ENCODE peak calls at places on chromosomes 2 and 18, in seven cellular contexts. H is BE2C, A is GM23338, W is body of pancreas, L is tibial nerve, U is pancreas, Q is kidney. K is an unnamed sample.
A peak's percentile ranks its signal among the peaks of the same experiment; 100 is the strongest.

GRCh38 chr18:6022089-6022444 is 126.7 kb upstream of the TMEM200C start:
- DNase-seq in H (no peak), A (no peak), W (no peak), L (no peak), U (no peak), Q (no peak), K (no peak)

GRCh38 chr2:76210551-76210950 is 499.8 kb upstream of the GCFC2 start:
- DNase-seq in H (no peak), A (no peak), W (no peak), L (no peak), U (no peak), Q (no peak), K (no peak)

GRCh38 chr2:109523536-109524361 is 90.0 kb downstream of the SEPTIN10 start:
- DNase-seq in H (no peak), A (no peak), W (no peak), L (no peak), U (no peak), Q (peak; percentile 46), K (no peak)

GRCh38 chr2:203501870-203502269 is 33.2 kb downstream of the RAPH1 start:
- DNase-seq in H (no peak), A (no peak), W (no peak), L (no peak), U (no peak), Q (no peak), K (no peak)

GRCh38 chr2:36449943-36450392 is 94.4 kb downstream of the CRIM1 start:
- DNase-seq in H (no peak), A (no peak), W (no peak), L (no peak), U (no peak), Q (no peak), K (no peak)

GRCh38 chr2:96542357-96542977 is 5.9 kb downstream of the ARID5A start:
- DNase-seq in H (no peak), A (no peak), W (no peak), L (no peak), U (no peak), Q (no peak), K (no peak)

GRCh38 chr2:50613161-50613560 is 418.8 kb downstream of the NRXN1 start:
- DNase-seq in H (no peak), A (no peak), W (no peak), L (no peak), U (no peak), Q (no peak), K (no peak)

GRCh38 chr2:159026170-159026569 is 57.7 kb downstream of the TANC1 start:
- DNase-seq in H (no peak), A (no peak), W (no peak), L (no peak), U (no peak), Q (no peak), K (no peak)

GRCh38 chr2:60957643-60958042 is 59.9 kb upstream of the PEX13 start:
- DNase-seq in H (no peak), A (no peak), W (peak; percentile 52), L (no peak), U (no peak), Q (no peak), K (no peak)

DNA sequence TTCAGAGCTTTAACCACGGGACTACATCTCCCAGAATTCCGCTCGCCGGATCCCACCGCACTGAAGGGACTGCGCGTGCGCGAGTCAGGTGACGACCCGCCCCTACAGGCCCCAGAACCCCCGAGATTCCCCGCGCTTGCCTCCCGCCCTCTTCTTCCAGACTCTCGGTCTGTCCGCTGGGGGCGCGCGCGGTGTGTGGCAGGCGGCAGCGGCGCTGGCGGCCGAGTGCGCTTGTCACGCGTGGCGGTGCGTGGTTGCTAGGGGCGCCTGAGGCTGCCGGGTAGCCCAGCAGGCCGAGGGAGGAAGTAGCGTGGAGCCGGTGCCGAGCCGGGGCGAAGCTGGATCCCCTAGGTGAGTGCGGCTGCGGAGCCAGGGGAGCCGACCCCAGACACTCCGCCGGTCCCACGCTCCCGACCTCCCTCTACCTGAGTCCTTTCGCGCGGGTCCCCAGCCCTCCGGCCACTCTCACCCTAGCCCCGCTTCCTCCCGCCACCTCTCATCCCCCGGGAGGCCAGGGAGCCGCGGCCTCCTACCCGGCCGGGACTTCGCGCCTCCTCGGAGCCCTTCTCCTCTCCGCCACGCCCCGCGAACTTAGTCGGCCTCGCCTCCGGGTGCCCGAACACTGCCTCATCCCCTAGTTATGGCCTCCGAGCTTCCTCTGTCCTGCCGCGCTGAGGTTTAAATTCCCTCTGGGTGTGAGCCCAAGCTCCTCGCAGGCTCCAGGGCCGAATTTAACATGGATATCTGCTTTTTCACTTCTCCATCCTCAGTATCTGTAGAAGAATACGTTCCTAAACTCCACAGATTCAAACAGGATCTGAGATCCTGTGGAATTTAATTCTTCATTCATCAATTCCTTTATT is at the start of gene TTLL4:
- DNase-seq in H (peak; percentile 99), A (peak; percentile 98), W (peak; percentile 98), L (peak; percentile 97), U (peak; percentile 98), Q (peak; percentile 99), K (peak; percentile 99)
- TF ChIP-seq CTCF in H (peak; percentile 67), A (peak; percentile 81), W (peak; percentile 86), L (peak; percentile 90), U (peak; percentile 82), Q (peak; percentile 71), K (peak; percentile 90)

GRCh38 chr18:11991021-11991770 is 9.9 kb downstream of the IMPA2 start:
- DNase-seq in H (no peak), A (no peak), W (no peak), L (no peak), U (no peak), Q (peak; percentile 58), K (no peak)

GRCh38 chr18:11992096-11992785 is 10.9 kb downstream of the IMPA2 start:
- DNase-seq in H (no peak), A (no peak), W (no peak), L (no peak), U (no peak), Q (peak; percentile 52), K (no peak)

GRCh38 chr18:11994346-11994707 is 13.0 kb downstream of the IMPA2 start:
- DNase-seq in H (no peak), A (no peak), W (no peak), L (no peak), U (peak; percentile 71), Q (peak; percentile 77), K (no peak)

GRCh38 chr18:11994708-11995444 is 13.6 kb downstream of the IMPA2 start:
- DNase-seq in H (no peak), A (peak; percentile 83), W (no peak), L (no peak), U (peak; percentile 39), Q (peak; percentile 83), K (no peak)

DNA sequence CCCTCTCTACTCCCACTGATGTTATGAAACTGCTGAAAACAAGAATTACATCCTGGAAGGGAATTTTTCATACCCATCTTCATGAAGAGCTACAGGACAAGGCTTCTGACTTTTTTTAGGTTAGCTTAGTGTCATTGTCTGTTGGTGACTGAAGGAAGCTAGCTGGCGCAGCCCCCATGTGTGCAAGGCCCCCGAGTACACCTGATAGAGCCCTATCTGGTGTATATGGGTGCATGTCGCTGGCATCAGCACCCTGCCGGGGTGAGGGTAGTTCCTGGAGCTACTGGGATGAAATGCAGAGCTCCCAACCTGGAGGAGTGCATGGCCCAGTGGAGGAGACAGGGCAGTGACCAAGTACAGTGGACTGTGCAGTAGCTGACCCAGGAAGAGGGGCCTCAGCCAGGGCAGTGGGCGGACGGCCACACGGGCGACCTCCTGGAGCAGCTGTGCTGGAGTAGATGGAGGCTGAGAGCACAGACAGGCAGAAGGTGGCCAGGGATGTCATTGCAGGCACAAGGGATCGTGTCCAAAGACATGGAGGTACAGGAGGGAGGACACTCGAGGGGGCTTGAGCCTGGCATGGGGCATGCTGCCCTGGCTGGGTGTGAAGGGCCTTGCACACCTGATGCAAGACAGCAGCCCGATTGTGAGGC is 12.1 kb downstream of the IMPA2 start:
- DNase-seq in H (no peak), A (no peak), W (no peak), L (no peak), U (no peak), Q (peak; percentile 60), K (no peak)
- H3K4me1 ChIP-seq in H (no peaks in the 10 kb centered on the region), A (peaks cover 30% of the 10 kb centered on the region), W (peaks cover 100% of the 10 kb centered on the region), L (peaks cover 26% of the 10 kb centered on the region), U (peaks cover 85% of the 10 kb centered on the region), Q (peaks cover 73% of the 10 kb centered on the region), K (peaks cover 11% of the 10 kb centered on the region)

DNA sequence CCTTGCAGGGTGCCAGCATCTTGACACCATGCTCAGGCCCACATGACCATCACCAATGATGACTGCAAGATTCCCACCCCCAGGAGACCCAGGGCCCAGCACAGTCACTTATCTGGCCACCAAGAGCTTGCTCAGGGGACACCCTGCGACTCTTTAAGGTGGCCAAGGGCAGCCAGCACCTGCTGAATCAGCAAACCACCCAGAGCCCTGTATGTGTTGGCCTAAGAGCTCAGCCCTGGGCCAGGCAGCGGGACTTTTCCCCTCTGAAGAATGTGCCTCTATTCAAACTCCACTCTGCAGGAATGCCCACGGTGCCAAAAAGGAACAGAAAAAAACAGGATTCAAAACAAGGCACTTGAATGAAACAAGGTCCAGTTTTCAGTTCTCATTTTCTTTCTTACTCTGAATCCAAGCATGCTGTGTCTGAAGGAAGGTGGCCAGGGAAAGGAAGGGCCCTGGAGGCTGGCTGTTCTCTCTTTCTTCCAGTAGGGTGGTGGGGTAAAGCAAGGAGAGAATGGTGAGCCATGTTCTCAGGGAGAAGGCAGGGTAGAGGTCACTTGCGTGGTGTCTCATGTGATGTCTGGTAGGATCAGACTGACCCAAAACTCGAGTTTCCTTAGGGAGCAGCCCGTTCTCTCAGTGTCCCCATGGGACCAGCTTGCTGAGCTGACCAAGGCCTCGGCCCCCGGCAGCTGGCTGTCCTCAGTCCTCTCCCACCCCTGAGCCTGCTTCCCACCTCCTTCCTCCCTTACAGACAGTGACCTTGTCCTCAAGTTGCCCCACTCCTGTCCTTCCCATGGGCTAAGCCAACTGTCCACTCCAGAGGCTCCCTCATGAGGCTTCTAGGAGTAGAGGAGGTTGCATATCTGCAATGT is 150.0 kb downstream of the RNF152 start:
- DNase-seq in H (no peak), A (no peak), W (peak; percentile 21), L (no peak), U (no peak), Q (peak; percentile 87), K (peak; percentile 86)
- TF ChIP-seq CTCF in H (no peak), A (no peak), W (no peak), L (no peak), U (no peak), Q (no peak), K (peak; percentile 21)

DNA sequence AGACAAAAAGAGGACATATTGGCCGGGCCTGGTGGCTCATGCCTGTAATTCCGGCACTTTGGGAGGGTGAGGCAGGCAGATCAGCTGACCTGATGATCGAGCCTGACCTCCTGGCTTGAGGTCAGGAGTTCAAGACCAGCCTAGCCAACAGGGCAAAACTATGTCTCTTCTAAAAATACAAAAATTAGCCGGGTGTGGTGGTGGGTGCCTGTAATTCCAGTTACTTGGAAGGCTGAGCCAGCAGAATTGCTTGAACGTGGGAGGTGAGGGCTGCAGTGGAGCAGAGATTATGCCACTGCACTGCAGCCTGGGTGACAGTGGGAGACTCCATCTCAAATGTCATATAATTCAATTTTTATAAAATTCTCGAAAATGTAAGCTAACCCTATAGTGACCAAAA is 84.5 kb downstream of the SEMA4F start:
- DNase-seq in H (no peak), A (no peak), W (no peak), L (no peak), U (no peak), Q (no peak), K (no peak)
- H3K4me1 ChIP-seq in H (peaks cover 12% of the 10 kb centered on the region), A (peaks cover 27% of the 10 kb centered on the region), W (no peaks in the 10 kb centered on the region), L (no peaks in the 10 kb centered on the region), U (no peaks in the 10 kb centered on the region), Q (no peaks in the 10 kb centered on the region), K (no peaks in the 10 kb centered on the region)